ENCODE peak calls at places on chromosome 6, in five cellular contexts. One of them, this sample, is unnamed. For H3K36me3, the result is how much of the 10 kb centered on the place peaks cover.

GRCh38 chr6:17413313-17413750 is 19.9 kb downstream of the CAP2 start:
- DNase-seq in heart right ventricle: no peak
- DNase-seq in ovary: no peak
- DNase-seq in right lobe of liver: no peak
- DNase-seq in endodermal cell: no peak
- DNase-seq in this sample: no peak

GRCh38 chr6:81909981-81910910 is 157.8 kb upstream of the TENT5A start:
- DNase-seq in heart right ventricle: no peak
- DNase-seq in ovary: no peak
- DNase-seq in right lobe of liver: no peak
- DNase-seq in endodermal cell: no peak
- DNase-seq in this sample: no peak

GRCh38 chr6:81812416-81812815 is 59.9 kb upstream of the TENT5A start:
- DNase-seq in heart right ventricle: no peak
- DNase-seq in ovary: no peak
- DNase-seq in right lobe of liver: no peak
- DNase-seq in endodermal cell: no peak
- DNase-seq in this sample: no peak

GRCh38 chr6:168226095-168226781 is 93.3 kb downstream of the DACT2 start:
- DNase-seq in heart right ventricle: no peak
- DNase-seq in ovary: no peak
- DNase-seq in right lobe of liver: no peak
- DNase-seq in endodermal cell: peak
- DNase-seq in this sample: no peak

GRCh38 chr6:38792356-38792755 is 77.2 kb downstream of the DNAH8 start:
- DNase-seq in heart right ventricle: no peak
- DNase-seq in ovary: no peak
- DNase-seq in right lobe of liver: no peak
- DNase-seq in endodermal cell: no peak
- DNase-seq in this sample: no peak

GRCh38 chr6:124870611-124871201 is 91.5 kb upstream of the RNF217 start:
- DNase-seq in heart right ventricle: no peak
- DNase-seq in ovary: no peak
- DNase-seq in right lobe of liver: no peak
- DNase-seq in endodermal cell: no peak
- DNase-seq in this sample: no peak

GRCh38 chr6:22716721-22717120 is 147.4 kb downstream of the HDGFL1 start:
- DNase-seq in heart right ventricle: no peak
- DNase-seq in ovary: no peak
- DNase-seq in right lobe of liver: no peak
- DNase-seq in endodermal cell: no peak
- DNase-seq in this sample: no peak

GRCh38 chr6:85569323-85569722 is 24.3 kb downstream of the SNX14 start:
- DNase-seq in heart right ventricle: no peak
- DNase-seq in ovary: no peak
- DNase-seq in right lobe of liver: no peak
- DNase-seq in endodermal cell: no peak
- DNase-seq in this sample: no peak

GRCh38 chr6:17281100-17281496 is at the start of gene RBM24:
- DNase-seq in heart right ventricle: peak
- DNase-seq in ovary: peak
- DNase-seq in right lobe of liver: peak
- DNase-seq in endodermal cell: peak
- DNase-seq in this sample: no peak

GRCh38 chr6:101662111-101662897 is 268.8 kb downstream of the GRIK2 start:
- DNase-seq in heart right ventricle: no peak
- DNase-seq in ovary: no peak
- DNase-seq in right lobe of liver: no peak
- DNase-seq in endodermal cell: no peak
- DNase-seq in this sample: no peak

GRCh38 chr6:41768545-41769308 is 11.0 kb downstream of the FRS3 start:
- DNase-seq in heart right ventricle: no peak
- DNase-seq in ovary: no peak
- DNase-seq in right lobe of liver: peak
- DNase-seq in endodermal cell: no peak
- DNase-seq in this sample: no peak

GRCh38 chr6:37966801-37967200 is 147.3 kb downstream of the ZFAND3 start:
- DNase-seq in heart right ventricle: no peak
- DNase-seq in ovary: no peak
- DNase-seq in right lobe of liver: no peak
- DNase-seq in endodermal cell: no peak
- DNase-seq in this sample: no peak

GRCh38 chr6:89339565-89339964 is 13.0 kb downstream of the UBE2J1 start:
- DNase-seq in heart right ventricle: no peak
- DNase-seq in ovary: no peak
- DNase-seq in right lobe of liver: no peak
- DNase-seq in endodermal cell: no peak
- DNase-seq in this sample: no peak

GRCh38 chr6:164579035-164579434 is 730.4 kb downstream of the C6orf118 start:
- DNase-seq in heart right ventricle: no peak
- DNase-seq in ovary: no peak
- DNase-seq in right lobe of liver: no peak
- DNase-seq in endodermal cell: no peak
- DNase-seq in this sample: no peak

GRCh38 chr6:69887026-69887425 is 20.7 kb downstream of the COL19A1 start:
- DNase-seq in heart right ventricle: no peak
- DNase-seq in ovary: no peak
- DNase-seq in right lobe of liver: no peak
- DNase-seq in endodermal cell: no peak
- DNase-seq in this sample: peak

GRCh38 chr6:134503542-134504281 is 185.8 kb upstream of the SGK1 start:
- DNase-seq in heart right ventricle: no peak
- DNase-seq in ovary: no peak
- DNase-seq in right lobe of liver: no peak
- DNase-seq in endodermal cell: no peak
- DNase-seq in this sample: no peak

GRCh38 chr6:89970609-89971337 is 76.5 kb downstream of the GJA10 start:
- DNase-seq in heart right ventricle: peak
- DNase-seq in ovary: peak
- DNase-seq in right lobe of liver: no peak
- DNase-seq in endodermal cell: peak
- DNase-seq in this sample: no peak

GRCh38 chr6:14082287-14082686 is 35.3 kb upstream of the CD83 start:
- DNase-seq in heart right ventricle: no peak
- DNase-seq in ovary: no peak
- DNase-seq in right lobe of liver: no peak
- DNase-seq in endodermal cell: no peak
- DNase-seq in this sample: no peak

GRCh38 chr6:168060521-168060931 is 18.5 kb downstream of the FRMD1 start:
- DNase-seq in heart right ventricle: peak
- DNase-seq in ovary: peak
- DNase-seq in right lobe of liver: peak
- DNase-seq in endodermal cell: peak
- DNase-seq in this sample: no peak

GRCh38 chr6:36374956-36375355 is 12.5 kb downstream of the ETV7 start:
- DNase-seq in heart right ventricle: no peak
- DNase-seq in ovary: no peak
- DNase-seq in right lobe of liver: no peak
- DNase-seq in endodermal cell: no peak
- DNase-seq in this sample: no peak

GRCh38 chr6:1295420-1295819 is 16.5 kb upstream of the FOXQ1 start:
- DNase-seq in heart right ventricle: no peak
- DNase-seq in ovary: no peak
- DNase-seq in right lobe of liver: no peak
- DNase-seq in endodermal cell: no peak
- DNase-seq in this sample: no peak

GRCh38 chr6:5205877-5206840 is 54.6 kb downstream of the LYRM4 start:
- DNase-seq in heart right ventricle: peak
- DNase-seq in ovary: peak
- DNase-seq in right lobe of liver: peak
- DNase-seq in endodermal cell: no peak
- DNase-seq in this sample: no peak

GRCh38 chr6:141077355-141078333 is 1055.1 kb upstream of the GJE1 start:
- DNase-seq in heart right ventricle: no peak
- DNase-seq in ovary: no peak
- DNase-seq in right lobe of liver: no peak
- DNase-seq in endodermal cell: peak
- DNase-seq in this sample: no peak

GRCh38 chr6:122400121-122400450 is 634 bp downstream of the HSF2 start:
- DNase-seq in heart right ventricle: peak
- DNase-seq in ovary: no peak
- DNase-seq in right lobe of liver: no peak
- DNase-seq in endodermal cell: no peak
- DNase-seq in this sample: no peak

GRCh38 chr6:52820198-52820597 is 16.6 kb upstream of the GSTA1 start:
- DNase-seq in heart right ventricle: no peak
- DNase-seq in ovary: no peak
- DNase-seq in right lobe of liver: no peak
- DNase-seq in endodermal cell: no peak
- DNase-seq in this sample: no peak

GRCh38 chr6:95249661-95250060 is 327.7 kb upstream of the MANEA start:
- DNase-seq in heart right ventricle: no peak
- DNase-seq in ovary: no peak
- DNase-seq in right lobe of liver: no peak
- DNase-seq in endodermal cell: no peak
- DNase-seq in this sample: no peak

GRCh38 chr6:157879873-157880254 is 56.8 kb downstream of the SNX9 start:
- DNase-seq in heart right ventricle: no peak
- DNase-seq in ovary: no peak
- DNase-seq in right lobe of liver: no peak
- DNase-seq in endodermal cell: no peak
- DNase-seq in this sample: no peak

GRCh38 chr6:151805286-151805840 is 2.1 kb upstream of the ESR1 start:
- DNase-seq in heart right ventricle: no peak
- DNase-seq in ovary: peak
- DNase-seq in right lobe of liver: no peak
- DNase-seq in endodermal cell: peak
- DNase-seq in this sample: no peak

GRCh38 chr6:150124235-150124634 is 18.6 kb upstream of the PPP1R14C start:
- DNase-seq in heart right ventricle: no peak
- DNase-seq in ovary: no peak
- DNase-seq in right lobe of liver: no peak
- DNase-seq in endodermal cell: no peak
- DNase-seq in this sample: no peak

GRCh38 chr6:120056085-120056484 is 706.5 kb upstream of the MAN1A1 start:
- DNase-seq in heart right ventricle: no peak
- DNase-seq in ovary: no peak
- DNase-seq in right lobe of liver: peak
- DNase-seq in endodermal cell: peak
- DNase-seq in this sample: peak

GRCh38 chr6:24064106-24064505 is 61.9 kb upstream of the NRSN1 start:
- DNase-seq in heart right ventricle: no peak
- DNase-seq in ovary: no peak
- DNase-seq in right lobe of liver: no peak
- DNase-seq in endodermal cell: peak
- DNase-seq in this sample: no peak
- TF ChIP-seq CTCF in heart right ventricle: no peak
- TF ChIP-seq CTCF in ovary: no peak
- TF ChIP-seq CTCF in right lobe of liver: peak
- TF ChIP-seq CTCF in endodermal cell: peak
- TF ChIP-seq CTCF in this sample: peak

GRCh38 chr6:33668914-33669313 is 42.6 kb downstream of the UQCC2 start:
- DNase-seq in heart right ventricle: no peak
- DNase-seq in ovary: no peak
- DNase-seq in right lobe of liver: no peak
- DNase-seq in endodermal cell: peak
- DNase-seq in this sample: peak

GRCh38 chr6:33667776-33668175 is 43.7 kb downstream of the UQCC2 start:
- DNase-seq in heart right ventricle: no peak
- DNase-seq in ovary: no peak
- DNase-seq in right lobe of liver: no peak
- DNase-seq in endodermal cell: no peak
- DNase-seq in this sample: no peak

GRCh38 chr6:33668328-33668727 is 43.2 kb downstream of the UQCC2 start:
- DNase-seq in heart right ventricle: no peak
- DNase-seq in ovary: no peak
- DNase-seq in right lobe of liver: no peak
- DNase-seq in endodermal cell: no peak
- DNase-seq in this sample: no peak

GRCh38 chr6:33665957-33666356 is 44.8 kb downstream of the ITPR3 start:
- DNase-seq in heart right ventricle: no peak
- DNase-seq in ovary: no peak
- DNase-seq in right lobe of liver: no peak
- DNase-seq in endodermal cell: peak
- DNase-seq in this sample: no peak

DNA sequence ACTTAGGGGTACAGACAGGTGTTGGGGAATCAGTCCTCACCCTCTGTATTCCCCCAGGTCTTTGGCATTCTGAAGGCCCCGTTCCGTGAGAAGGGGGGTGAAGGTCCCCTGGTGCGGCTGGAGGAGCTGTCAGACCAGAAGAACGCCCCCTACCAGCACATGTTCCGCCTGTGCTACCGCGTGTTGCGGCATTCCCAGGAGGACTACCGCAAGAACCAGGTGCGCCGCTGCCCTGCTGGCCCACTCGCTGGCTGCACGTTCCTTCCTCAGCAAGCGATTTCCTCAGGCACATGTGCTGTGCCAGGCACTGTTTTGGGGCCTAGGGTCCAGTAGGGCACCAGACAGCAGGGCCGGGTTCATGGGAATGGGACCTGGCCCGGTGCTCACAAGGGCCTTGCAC is 44.4 kb downstream of the UQCC2 start:
- DNase-seq in heart right ventricle: no peak
- DNase-seq in ovary: no peak
- DNase-seq in right lobe of liver: no peak
- DNase-seq in endodermal cell: no peak
- DNase-seq in this sample: no peak
- H3K36me3 ChIP-seq in heart right ventricle: half or more
- H3K36me3 ChIP-seq in ovary: under half
- H3K36me3 ChIP-seq in right lobe of liver: under half
- H3K36me3 ChIP-seq in endodermal cell: under half
- H3K36me3 ChIP-seq in this sample: under half

DNA sequence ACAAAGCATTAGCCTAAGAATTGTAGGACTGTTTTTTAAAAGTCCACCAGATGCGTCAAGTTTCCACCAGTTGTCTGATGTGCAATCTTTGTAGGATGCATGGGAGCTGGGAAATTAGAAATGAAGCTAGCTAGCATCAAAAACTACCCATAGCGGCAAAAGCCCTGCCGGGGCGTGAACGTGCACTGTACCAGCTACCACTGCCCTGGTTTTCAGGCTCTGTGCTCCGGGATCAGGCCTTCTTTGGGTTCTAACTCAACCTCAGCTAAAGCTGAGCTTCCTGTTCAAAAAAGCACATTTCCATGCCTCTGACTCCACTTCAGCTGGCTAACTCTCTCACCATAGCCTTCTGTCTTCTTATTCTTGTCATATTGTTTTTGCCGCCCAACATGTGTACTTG is 26.9 kb upstream of the FUCA2 start:
- DNase-seq in heart right ventricle: no peak
- DNase-seq in ovary: no peak
- DNase-seq in right lobe of liver: no peak
- DNase-seq in endodermal cell: no peak
- DNase-seq in this sample: no peak
- H3K4me3 ChIP-seq in heart right ventricle: no peak
- H3K4me3 ChIP-seq in ovary: no peak
- H3K4me3 ChIP-seq in right lobe of liver: no peak
- H3K4me3 ChIP-seq in endodermal cell: peak
- H3K4me3 ChIP-seq in this sample: no peak

DNA sequence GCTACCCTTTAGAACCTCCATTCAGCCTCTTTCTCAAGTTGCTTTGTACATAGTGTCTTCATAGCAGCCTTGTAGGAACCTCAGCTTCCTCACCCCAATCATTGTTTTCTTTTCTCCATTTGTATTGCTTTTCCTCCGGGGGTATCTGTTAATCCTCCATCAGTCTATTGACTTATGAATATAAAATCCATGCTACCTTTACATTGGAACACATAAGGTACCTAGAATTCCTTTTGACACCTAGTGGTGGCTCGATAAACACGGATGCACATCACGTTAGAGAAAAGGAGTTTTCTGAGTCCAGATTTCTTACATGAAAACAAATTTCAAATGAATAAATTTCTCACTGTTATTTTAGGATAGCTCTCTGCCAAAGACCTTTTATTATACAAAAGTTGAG is 6.3 kb upstream of the EDN1 start:
- DNase-seq in heart right ventricle: no peak
- DNase-seq in ovary: no peak
- DNase-seq in right lobe of liver: no peak
- DNase-seq in endodermal cell: no peak
- DNase-seq in this sample: no peak
- TF ChIP-seq CTCF in heart right ventricle: no peak
- TF ChIP-seq CTCF in ovary: no peak
- TF ChIP-seq CTCF in right lobe of liver: no peak
- TF ChIP-seq CTCF in endodermal cell: peak
- TF ChIP-seq CTCF in this sample: no peak

This sample was measured in GM06990.